ENCODE peak calls at places on chromosomes 3 and 15, in eight cellular contexts. U, C, T, A, Q, H, S and V are unnamed samples. For H3K9me3, the result is how much of the 10 kb centered on the place peaks cover.

GRCh38 chr15:85379403-85380131 is 836 bp upstream of the AKAP13 start:
- DNase-seq in U (peak), C (no peak), T (peak), A (peak), Q (peak), H (no peak), S (peak), V (peak)

GRCh38 chr3:132570011-132570410 is 27.1 kb upstream of the ACKR4 start:
- DNase-seq in U (no peak), C (no peak), T (no peak), A (no peak), Q (no peak), H (no peak), S (no peak), V (no peak)

GRCh38 chr15:81309647-81310460 is 14.1 kb downstream of the STARD5 start:
- DNase-seq in U (no peak), C (no peak), T (no peak), A (no peak), Q (no peak), H (no peak), S (no peak), V (no peak)

GRCh38 chr15:70722266-70723123 is 40.9 kb downstream of the UACA start:
- DNase-seq in U (no peak), C (peak), T (no peak), A (no peak), Q (peak), H (peak), S (no peak), V (no peak)

GRCh38 chr15:52414936-52415335 is 113.7 kb downstream of the MYO5A start:
- DNase-seq in U (no peak), C (no peak), T (no peak), A (no peak), Q (no peak), H (no peak), S (no peak), V (no peak)

GRCh38 chr3:146218880-146219866 is 31.7 kb downstream of the PLSCR4 start:
- DNase-seq in U (peak), C (peak), T (peak), A (peak), Q (peak), H (no peak), S (peak), V (peak)

GRCh38 chr15:91126080-91126479 is 26.0 kb downstream of the SV2B start:
- DNase-seq in U (no peak), C (no peak), T (no peak), A (no peak), Q (no peak), H (no peak), S (no peak), V (no peak)

GRCh38 chr3:143035466-143036214 is 34.3 kb downstream of the U2SURP start:
- DNase-seq in U (no peak), C (peak), T (no peak), A (no peak), Q (peak), H (no peak), S (no peak), V (no peak)

GRCh38 chr15:98955980-98956723 is 51.4 kb downstream of the PGPEP1L start:
- DNase-seq in U (peak), C (no peak), T (no peak), A (no peak), Q (no peak), H (no peak), S (no peak), V (no peak)

GRCh38 chr3:32004111-32004790 is 22.7 kb downstream of the ZNF860 start:
- DNase-seq in U (no peak), C (no peak), T (no peak), A (no peak), Q (no peak), H (no peak), S (no peak), V (no peak)

DNA sequence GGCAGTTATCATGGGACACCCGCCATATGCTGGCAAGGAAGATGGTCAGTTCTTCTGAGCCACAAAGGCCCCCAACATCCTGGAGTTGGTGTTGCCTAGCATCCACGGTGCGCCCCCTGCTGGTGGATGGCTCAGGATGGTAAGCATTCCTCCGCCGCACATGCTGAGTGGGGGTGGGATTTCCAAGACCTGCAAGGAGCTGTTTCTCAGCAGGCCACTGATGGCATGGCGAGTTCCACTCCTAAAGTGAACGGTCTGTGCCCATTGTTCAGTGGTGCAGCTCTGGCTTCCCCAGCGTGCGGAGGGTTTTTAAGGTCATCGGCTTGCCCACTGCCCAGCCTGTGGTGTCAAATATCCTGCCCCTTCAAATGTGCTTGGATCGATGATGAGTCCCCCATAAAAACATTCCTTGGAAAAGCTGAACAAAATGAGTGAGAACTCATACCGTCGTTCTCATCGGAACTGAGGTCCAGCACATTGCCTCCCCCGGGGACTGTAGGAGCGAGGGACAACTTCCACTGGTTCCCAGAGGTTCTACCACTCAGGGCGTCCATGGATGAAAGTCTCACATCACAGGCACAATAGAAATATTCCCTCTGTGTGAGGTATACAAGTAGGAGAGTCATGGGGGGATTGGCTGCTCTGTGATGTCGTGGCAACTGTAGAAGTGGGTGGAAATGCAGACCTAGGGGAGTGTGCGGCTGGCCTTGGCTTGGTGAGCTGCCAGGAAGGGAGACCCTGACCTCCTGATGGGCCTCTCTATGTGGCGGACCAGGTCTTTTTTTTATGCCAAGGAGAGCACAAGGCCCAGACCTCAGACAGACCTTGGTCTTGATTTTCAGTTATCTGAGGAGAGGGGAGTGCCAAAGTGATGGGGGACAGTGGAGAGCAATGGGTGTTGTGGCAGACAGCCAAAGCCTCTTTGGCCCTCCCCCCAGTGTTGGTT is 102.0 kb downstream of the SNRPN start:
- DNase-seq in U (peak), C (no peak), T (peak), A (no peak), Q (no peak), H (no peak), S (no peak), V (no peak)
- H3K9me3 ChIP-seq in U (half or more), C (half or more), T (under half), A (half or more), Q (under half), H (half or more), S (half or more), V (half or more)

GRCh38 chr15:54820098-54820497 is 376.6 kb downstream of the RSL24D1 start:
- DNase-seq in U (no peak), C (no peak), T (no peak), A (no peak), Q (no peak), H (no peak), S (no peak), V (no peak)

GRCh38 chr15:54816406-54816805 is 380.3 kb downstream of the RSL24D1 start:
- DNase-seq in U (no peak), C (no peak), T (no peak), A (no peak), Q (no peak), H (no peak), S (no peak), V (no peak)

GRCh38 chr15:54815546-54815945 is 381.2 kb downstream of the RSL24D1 start:
- DNase-seq in U (no peak), C (no peak), T (no peak), A (no peak), Q (no peak), H (no peak), S (no peak), V (no peak)

GRCh38 chr15:54820811-54821210 is 375.9 kb downstream of the RSL24D1 start:
- DNase-seq in U (no peak), C (no peak), T (no peak), A (no peak), Q (no peak), H (no peak), S (no peak), V (no peak)
- H3K9me3 ChIP-seq in U (under half), C (under half), T (under half), A (under half), Q (under half), H (under half), S (under half), V (under half)

GRCh38 chr15:31405200-31405929 is 78.7 kb downstream of the KLF13 start:
- DNase-seq in U (peak), C (peak), T (no peak), A (no peak), Q (no peak), H (no peak), S (no peak), V (peak)
- H3K9me3 ChIP-seq in U (under half), C (under half), T (under half), A (under half), Q (under half), H (under half), S (under half), V (under half)

GRCh38 chr3:14037211-14037610 is 87.5 kb downstream of the CHCHD4 start:
- DNase-seq in U (no peak), C (no peak), T (no peak), A (no peak), Q (no peak), H (no peak), S (no peak), V (no peak)

GRCh38 chr3:14031271-14031670 is 93.4 kb downstream of the CHCHD4 start:
- DNase-seq in U (no peak), C (peak), T (no peak), A (no peak), Q (peak), H (no peak), S (no peak), V (no peak)

GRCh38 chr3:14033023-14033422 is 91.6 kb downstream of the CHCHD4 start:
- DNase-seq in U (no peak), C (no peak), T (no peak), A (no peak), Q (no peak), H (no peak), S (no peak), V (no peak)
- H3K9me3 ChIP-seq in U (under half), C (under half), T (under half), A (under half), Q (under half), H (under half), S (under half), V (under half)